ENCODE peak calls at places on chromosomes 1 and 21, in eight cellular contexts. One of them, this sample, is unnamed. For H3K9me3, the result is how much of the 10 kb centered on the place peaks cover.

GRCh38 chr1:110687244-110687643 is 12.5 kb upstream of the KCNA3 start:
- DNase-seq in PC-3: peak
- DNase-seq in right lobe of liver: no peak
- DNase-seq in prostate gland: no peak
- DNase-seq in breast epithelium: no peak
- DNase-seq in spleen: no peak
- DNase-seq in right cardiac atrium: no peak
- DNase-seq in endothelial cell of umbilical vein: no peak
- DNase-seq in this sample: no peak

GRCh38 chr1:185244015-185244747 is 72.9 kb downstream of the IVNS1ABP start:
- DNase-seq in PC-3: peak
- DNase-seq in right lobe of liver: no peak
- DNase-seq in prostate gland: no peak
- DNase-seq in breast epithelium: no peak
- DNase-seq in spleen: no peak
- DNase-seq in right cardiac atrium: no peak
- DNase-seq in endothelial cell of umbilical vein: peak
- DNase-seq in this sample: peak

GRCh38 chr1:181064030-181064594 is 24.4 kb upstream of the IER5 start:
- DNase-seq in PC-3: no peak
- DNase-seq in right lobe of liver: no peak
- DNase-seq in prostate gland: no peak
- DNase-seq in breast epithelium: no peak
- DNase-seq in spleen: no peak
- DNase-seq in right cardiac atrium: no peak
- DNase-seq in endothelial cell of umbilical vein: no peak
- DNase-seq in this sample: no peak

GRCh38 chr1:111392460-111392945 is 35.0 kb downstream of the OVGP1 start:
- DNase-seq in PC-3: no peak
- DNase-seq in right lobe of liver: no peak
- DNase-seq in prostate gland: no peak
- DNase-seq in breast epithelium: no peak
- DNase-seq in spleen: no peak
- DNase-seq in right cardiac atrium: no peak
- DNase-seq in endothelial cell of umbilical vein: no peak
- DNase-seq in this sample: no peak

GRCh38 chr21:46120301-46121285 is 22.7 kb downstream of the COL6A2 start:
- DNase-seq in PC-3: no peak
- DNase-seq in right lobe of liver: peak
- DNase-seq in prostate gland: no peak
- DNase-seq in breast epithelium: no peak
- DNase-seq in spleen: peak
- DNase-seq in right cardiac atrium: peak
- DNase-seq in endothelial cell of umbilical vein: no peak
- DNase-seq in this sample: peak

GRCh38 chr1:108830119-108831008 is 26.5 kb downstream of the AKNAD1 start:
- DNase-seq in PC-3: peak
- DNase-seq in right lobe of liver: no peak
- DNase-seq in prostate gland: peak
- DNase-seq in breast epithelium: peak
- DNase-seq in spleen: peak
- DNase-seq in right cardiac atrium: peak
- DNase-seq in endothelial cell of umbilical vein: peak
- DNase-seq in this sample: peak

GRCh38 chr1:20252587-20252986 is 38.1 kb upstream of the VWA5B1 start:
- DNase-seq in PC-3: no peak
- DNase-seq in right lobe of liver: no peak
- DNase-seq in prostate gland: no peak
- DNase-seq in breast epithelium: no peak
- DNase-seq in spleen: no peak
- DNase-seq in right cardiac atrium: no peak
- DNase-seq in endothelial cell of umbilical vein: no peak
- DNase-seq in this sample: no peak

GRCh38 chr1:221284028-221284427 is 404.8 kb downstream of the HLX start:
- DNase-seq in PC-3: peak
- DNase-seq in right lobe of liver: no peak
- DNase-seq in prostate gland: no peak
- DNase-seq in breast epithelium: no peak
- DNase-seq in spleen: no peak
- DNase-seq in right cardiac atrium: no peak
- DNase-seq in endothelial cell of umbilical vein: peak
- DNase-seq in this sample: peak

GRCh38 chr1:19643113-19643512 is 998 bp upstream of the NBL1 start:
- DNase-seq in PC-3: peak
- DNase-seq in right lobe of liver: no peak
- DNase-seq in prostate gland: peak
- DNase-seq in breast epithelium: no peak
- DNase-seq in spleen: no peak
- DNase-seq in right cardiac atrium: no peak
- DNase-seq in endothelial cell of umbilical vein: no peak
- DNase-seq in this sample: peak

GRCh38 chr1:176876966-176877515 is 287.5 kb downstream of the ASTN1 start:
- DNase-seq in PC-3: no peak
- DNase-seq in right lobe of liver: no peak
- DNase-seq in prostate gland: no peak
- DNase-seq in breast epithelium: no peak
- DNase-seq in spleen: no peak
- DNase-seq in right cardiac atrium: no peak
- DNase-seq in endothelial cell of umbilical vein: no peak
- DNase-seq in this sample: no peak

GRCh38 chr1:211948377-211948776 is 87.0 kb downstream of the INTS7 start:
- DNase-seq in PC-3: no peak
- DNase-seq in right lobe of liver: no peak
- DNase-seq in prostate gland: no peak
- DNase-seq in breast epithelium: no peak
- DNase-seq in spleen: no peak
- DNase-seq in right cardiac atrium: no peak
- DNase-seq in endothelial cell of umbilical vein: no peak
- DNase-seq in this sample: no peak

GRCh38 chr1:231272880-231273279 is 31.9 kb downstream of the GNPAT start:
- DNase-seq in PC-3: no peak
- DNase-seq in right lobe of liver: no peak
- DNase-seq in prostate gland: no peak
- DNase-seq in breast epithelium: no peak
- DNase-seq in spleen: no peak
- DNase-seq in right cardiac atrium: no peak
- DNase-seq in endothelial cell of umbilical vein: peak
- DNase-seq in this sample: no peak

GRCh38 chr1:53316058-53316741 is 11.7 kb downstream of the LRP8 start:
- DNase-seq in PC-3: no peak
- DNase-seq in right lobe of liver: no peak
- DNase-seq in prostate gland: no peak
- DNase-seq in breast epithelium: peak
- DNase-seq in spleen: peak
- DNase-seq in right cardiac atrium: no peak
- DNase-seq in endothelial cell of umbilical vein: no peak
- DNase-seq in this sample: peak

GRCh38 chr1:170536924-170537551 is 5.1 kb downstream of the GORAB start:
- DNase-seq in PC-3: no peak
- DNase-seq in right lobe of liver: no peak
- DNase-seq in prostate gland: no peak
- DNase-seq in breast epithelium: no peak
- DNase-seq in spleen: no peak
- DNase-seq in right cardiac atrium: no peak
- DNase-seq in endothelial cell of umbilical vein: no peak
- DNase-seq in this sample: no peak

GRCh38 chr1:116679091-116679827 is 11.7 kb upstream of the IGSF3 start:
- DNase-seq in PC-3: no peak
- DNase-seq in right lobe of liver: no peak
- DNase-seq in prostate gland: no peak
- DNase-seq in breast epithelium: no peak
- DNase-seq in spleen: no peak
- DNase-seq in right cardiac atrium: no peak
- DNase-seq in endothelial cell of umbilical vein: no peak
- DNase-seq in this sample: no peak

GRCh38 chr1:183461350-183461749 is 10.9 kb upstream of the SMG7 start:
- DNase-seq in PC-3: peak
- DNase-seq in right lobe of liver: no peak
- DNase-seq in prostate gland: no peak
- DNase-seq in breast epithelium: no peak
- DNase-seq in spleen: no peak
- DNase-seq in right cardiac atrium: peak
- DNase-seq in endothelial cell of umbilical vein: no peak
- DNase-seq in this sample: no peak

GRCh38 chr1:68473060-68473459 is 23.3 kb upstream of the RPE65 start:
- DNase-seq in PC-3: no peak
- DNase-seq in right lobe of liver: no peak
- DNase-seq in prostate gland: no peak
- DNase-seq in breast epithelium: no peak
- DNase-seq in spleen: no peak
- DNase-seq in right cardiac atrium: no peak
- DNase-seq in endothelial cell of umbilical vein: no peak
- DNase-seq in this sample: no peak

GRCh38 chr1:1482856-1483255 is 11.3 kb downstream of the ATAD3B start:
- DNase-seq in PC-3: no peak
- DNase-seq in right lobe of liver: no peak
- DNase-seq in prostate gland: no peak
- DNase-seq in breast epithelium: no peak
- DNase-seq in spleen: no peak
- DNase-seq in right cardiac atrium: no peak
- DNase-seq in endothelial cell of umbilical vein: no peak
- DNase-seq in this sample: no peak

GRCh38 chr1:15948091-15948591 is 27.8 kb downstream of the ZBTB17 start:
- DNase-seq in PC-3: no peak
- DNase-seq in right lobe of liver: no peak
- DNase-seq in prostate gland: no peak
- DNase-seq in breast epithelium: no peak
- DNase-seq in spleen: peak
- DNase-seq in right cardiac atrium: no peak
- DNase-seq in endothelial cell of umbilical vein: no peak
- DNase-seq in this sample: peak

GRCh38 chr1:3948344-3948743 is 48.3 kb upstream of the C1orf174 start:
- DNase-seq in PC-3: peak
- DNase-seq in right lobe of liver: no peak
- DNase-seq in prostate gland: no peak
- DNase-seq in breast epithelium: no peak
- DNase-seq in spleen: no peak
- DNase-seq in right cardiac atrium: no peak
- DNase-seq in endothelial cell of umbilical vein: no peak
- DNase-seq in this sample: no peak
- H3K9me3 ChIP-seq in PC-3: under half
- H3K9me3 ChIP-seq in right lobe of liver: under half
- H3K9me3 ChIP-seq in prostate gland: under half
- H3K9me3 ChIP-seq in breast epithelium: under half
- H3K9me3 ChIP-seq in spleen: under half
- H3K9me3 ChIP-seq in right cardiac atrium: under half
- H3K9me3 ChIP-seq in endothelial cell of umbilical vein: under half
- H3K9me3 ChIP-seq in this sample: under half

DNA sequence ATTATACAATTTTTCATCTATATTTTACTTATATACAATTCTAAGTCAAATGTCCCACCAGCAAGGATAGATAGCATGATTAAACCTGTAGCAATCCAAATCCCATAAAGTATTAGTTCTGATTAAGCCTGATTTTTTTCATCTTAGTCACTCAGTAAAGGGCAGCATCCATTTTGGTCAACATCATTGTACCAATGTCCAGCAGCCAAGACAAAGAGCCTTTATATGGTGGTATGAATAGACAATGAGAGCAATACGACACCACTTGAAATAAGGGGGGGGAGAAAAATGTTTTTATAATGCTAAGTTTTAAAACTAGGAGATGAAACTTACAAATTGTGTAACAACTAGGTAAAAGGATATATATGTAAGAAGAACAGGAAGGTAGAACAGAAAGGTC is 7.4 kb downstream of the ZNF644 start:
- DNase-seq in PC-3: peak
- DNase-seq in right lobe of liver: no peak
- DNase-seq in prostate gland: no peak
- DNase-seq in breast epithelium: no peak
- DNase-seq in spleen: no peak
- DNase-seq in right cardiac atrium: no peak
- DNase-seq in endothelial cell of umbilical vein: no peak
- DNase-seq in this sample: no peak
- H3K9me3 ChIP-seq in PC-3: under half
- H3K9me3 ChIP-seq in right lobe of liver: under half
- H3K9me3 ChIP-seq in prostate gland: under half
- H3K9me3 ChIP-seq in breast epithelium: under half
- H3K9me3 ChIP-seq in spleen: under half
- H3K9me3 ChIP-seq in right cardiac atrium: under half
- H3K9me3 ChIP-seq in endothelial cell of umbilical vein: under half
- H3K9me3 ChIP-seq in this sample: under half

GRCh38 chr1:151478140-151478812 is 19.0 kb upstream of the POGZ start:
- DNase-seq in PC-3: no peak
- DNase-seq in right lobe of liver: no peak
- DNase-seq in prostate gland: no peak
- DNase-seq in breast epithelium: no peak
- DNase-seq in spleen: no peak
- DNase-seq in right cardiac atrium: no peak
- DNase-seq in endothelial cell of umbilical vein: no peak
- DNase-seq in this sample: no peak

GRCh38 chr1:151477066-151477465 is 17.8 kb upstream of the POGZ start:
- DNase-seq in PC-3: no peak
- DNase-seq in right lobe of liver: no peak
- DNase-seq in prostate gland: no peak
- DNase-seq in breast epithelium: no peak
- DNase-seq in spleen: no peak
- DNase-seq in right cardiac atrium: no peak
- DNase-seq in endothelial cell of umbilical vein: no peak
- DNase-seq in this sample: no peak

GRCh38 chr1:151474711-151475110 is 15.4 kb upstream of the POGZ start:
- DNase-seq in PC-3: no peak
- DNase-seq in right lobe of liver: no peak
- DNase-seq in prostate gland: no peak
- DNase-seq in breast epithelium: no peak
- DNase-seq in spleen: no peak
- DNase-seq in right cardiac atrium: no peak
- DNase-seq in endothelial cell of umbilical vein: no peak
- DNase-seq in this sample: no peak

GRCh38 chr1:151475175-151475574 is 15.9 kb upstream of the POGZ start:
- DNase-seq in PC-3: no peak
- DNase-seq in right lobe of liver: no peak
- DNase-seq in prostate gland: no peak
- DNase-seq in breast epithelium: no peak
- DNase-seq in spleen: no peak
- DNase-seq in right cardiac atrium: no peak
- DNase-seq in endothelial cell of umbilical vein: no peak
- DNase-seq in this sample: no peak

GRCh38 chr1:151476083-151476482 is 16.8 kb upstream of the POGZ start:
- DNase-seq in PC-3: no peak
- DNase-seq in right lobe of liver: no peak
- DNase-seq in prostate gland: no peak
- DNase-seq in breast epithelium: no peak
- DNase-seq in spleen: no peak
- DNase-seq in right cardiac atrium: no peak
- DNase-seq in endothelial cell of umbilical vein: no peak
- DNase-seq in this sample: no peak
- H3K9me3 ChIP-seq in PC-3: under half
- H3K9me3 ChIP-seq in right lobe of liver: under half
- H3K9me3 ChIP-seq in prostate gland: under half
- H3K9me3 ChIP-seq in breast epithelium: under half
- H3K9me3 ChIP-seq in spleen: under half
- H3K9me3 ChIP-seq in right cardiac atrium: under half
- H3K9me3 ChIP-seq in endothelial cell of umbilical vein: under half
- H3K9me3 ChIP-seq in this sample: under half

DNA sequence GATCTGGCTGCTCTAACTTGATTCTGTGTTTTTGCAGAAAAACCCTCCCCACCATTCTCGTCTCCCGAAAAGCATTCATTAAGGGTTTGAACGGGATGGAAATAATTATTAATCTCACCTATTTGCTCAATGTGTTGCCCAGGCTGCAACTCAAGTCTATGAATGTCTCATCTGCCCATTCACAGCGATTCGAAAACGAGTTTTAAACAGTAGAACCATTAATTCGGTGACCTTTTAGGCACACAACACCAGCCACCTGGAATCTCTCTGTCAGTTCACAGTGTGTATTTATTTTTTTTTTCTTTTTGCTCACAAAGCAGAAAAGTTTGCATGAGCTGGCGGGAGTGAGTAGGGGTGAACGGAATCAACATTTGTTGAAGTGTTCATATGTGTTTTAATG is 764.7 kb upstream of the TPTE start:
- DNase-seq in PC-3: no peak
- DNase-seq in right lobe of liver: no peak
- DNase-seq in prostate gland: no peak
- DNase-seq in breast epithelium: no peak
- DNase-seq in spleen: no peak
- DNase-seq in right cardiac atrium: no peak
- DNase-seq in endothelial cell of umbilical vein: no peak
- DNase-seq in this sample: no peak
- H3K9me3 ChIP-seq in PC-3: under half
- H3K9me3 ChIP-seq in right lobe of liver: under half
- H3K9me3 ChIP-seq in prostate gland: under half
- H3K9me3 ChIP-seq in breast epithelium: under half
- H3K9me3 ChIP-seq in spleen: half or more
- H3K9me3 ChIP-seq in right cardiac atrium: under half
- H3K9me3 ChIP-seq in endothelial cell of umbilical vein: under half
- H3K9me3 ChIP-seq in this sample: under half